ENCODE peak calls at places on chromosomes 13 and 19, in four cellular contexts. R, P, C and U are unnamed samples.

GRCh38 chr13:40376296-40376849 is 290.1 kb downstream of the FOXO1 start:
- DNase-seq in R (no peak), P (no peak), C (no peak), U (no peak)

GRCh38 chr13:99403458-99403971 is 96.3 kb upstream of the GPR183 start:
- DNase-seq in R (no peak), P (no peak), C (no peak), U (no peak)

GRCh38 chr19:4851551-4852290 is 15.7 kb downstream of the PLIN3 start:
- DNase-seq in R (no peak), P (no peak), C (peak), U (no peak)

GRCh38 chr13:24306632-24307031 is 2.7 kb upstream of the C1QTNF9 start:
- DNase-seq in R (peak), P (peak), C (no peak), U (peak)

GRCh38 chr13:20411638-20412342 is 113.9 kb downstream of the CRYL1 start:
- DNase-seq in R (no peak), P (no peak), C (no peak), U (no peak)

GRCh38 chr13:21996049-21996448 is 325.2 kb downstream of the FGF9 start:
- DNase-seq in R (no peak), P (no peak), C (no peak), U (no peak)

GRCh38 chr19:10811391-10812111 is 24.5 kb downstream of the TMED1 start:
- DNase-seq in R (no peak), P (no peak), C (no peak), U (no peak)

GRCh38 chr13:110475550-110476219 is 85.8 kb downstream of the RAB20 start:
- DNase-seq in R (no peak), P (no peak), C (no peak), U (no peak)

GRCh38 chr13:37729876-37730275 is 131.3 kb upstream of the POSTN start:
- DNase-seq in R (no peak), P (no peak), C (no peak), U (no peak)

GRCh38 chr19:15733895-15734294 is 3.9 kb upstream of the OR10H3 start:
- DNase-seq in R (no peak), P (no peak), C (no peak), U (no peak)

GRCh38 chr13:29918845-29919244 is 68.4 kb upstream of the UBL3 start:
- DNase-seq in R (peak), P (peak), C (no peak), U (peak)

GRCh38 chr19:56477429-56478338 is 539 bp upstream of the ZNF667 start:
- DNase-seq in R (peak), P (peak), C (peak), U (peak)

GRCh38 chr19:42132030-42132628 is at the start of gene POU2F2:
- DNase-seq in R (no peak), P (no peak), C (peak), U (no peak)

GRCh38 chr13:23578411-23579071 is 8.3 kb downstream of the TNFRSF19 start:
- DNase-seq in R (peak), P (no peak), C (peak), U (no peak)

GRCh38 chr19:34269968-34270621 is 15.7 kb downstream of the GARRE1 start:
- DNase-seq in R (peak), P (no peak), C (peak), U (no peak)

GRCh38 chr13:43388282-43389034 is 365.1 kb downstream of the DNAJC15 start:
- DNase-seq in R (no peak), P (no peak), C (no peak), U (no peak)

GRCh38 chr13:46211116-46211515 is 612 bp upstream of the LRRC63 start:
- DNase-seq in R (no peak), P (no peak), C (peak), U (no peak)

GRCh38 chr19:44943801-44944249 is 1.8 kb downstream of the APOC4 start:
- DNase-seq in R (no peak), P (no peak), C (peak), U (no peak)

GRCh38 chr13:31160857-31161582 is 684 bp downstream of the HSPH1 start:
- DNase-seq in R (peak), P (no peak), C (peak), U (no peak)

GRCh38 chr19:10769533-10770491 is 51.9 kb downstream of the DNM2 start:
- DNase-seq in R (no peak), P (no peak), C (peak), U (no peak)

GRCh38 chr19:12208221-12208620 is 45.3 kb downstream of the ZNF136 start:
- DNase-seq in R (no peak), P (no peak), C (no peak), U (no peak)

GRCh38 chr19:41426116-41426841 is 895 bp downstream of the B3GNT8 start:
- DNase-seq in R (no peak), P (no peak), C (peak), U (no peak)

GRCh38 chr19:2461751-2462634 is 5.2 kb upstream of the LMNB2 start:
- DNase-seq in R (peak), P (no peak), C (peak), U (no peak)

GRCh38 chr19:48548253-48548911 is 3.6 kb upstream of the SULT2B1 start:
- DNase-seq in R (no peak), P (no peak), C (no peak), U (no peak)

GRCh38 chr19:54172764-54173699 is at the start of gene TMC4:
- DNase-seq in R (no peak), P (no peak), C (no peak), U (no peak)

GRCh38 chr13:46367622-46368327 is 19.3 kb downstream of the RUBCNL start:
- DNase-seq in R (peak), P (no peak), C (no peak), U (no peak)

GRCh38 chr13:46761866-46762265 is 35.1 kb downstream of the ESD start:
- DNase-seq in R (no peak), P (no peak), C (no peak), U (no peak)

GRCh38 chr13:36819064-36819810 is at the start of gene RFXAP:
- DNase-seq in R (peak), P (no peak), C (peak), U (peak)

GRCh38 chr19:16041571-16042386 is 34.5 kb upstream of the TPM4 start:
- DNase-seq in R (peak), P (peak), C (peak), U (peak)

GRCh38 chr19:37902668-37903067 is 3.7 kb downstream of the WDR87 start:
- DNase-seq in R (peak), P (no peak), C (peak), U (peak)

GRCh38 chr13:103238441-103238840 is 172.2 kb upstream of the SLC10A2 start:
- DNase-seq in R (no peak), P (no peak), C (no peak), U (no peak)

GRCh38 chr13:103236213-103236612 is 170.0 kb upstream of the SLC10A2 start:
- DNase-seq in R (no peak), P (no peak), C (no peak), U (no peak)
- TF ChIP-seq CTCF in R (peak), P (no peak), C (no peak), U (no peak)

DNA sequence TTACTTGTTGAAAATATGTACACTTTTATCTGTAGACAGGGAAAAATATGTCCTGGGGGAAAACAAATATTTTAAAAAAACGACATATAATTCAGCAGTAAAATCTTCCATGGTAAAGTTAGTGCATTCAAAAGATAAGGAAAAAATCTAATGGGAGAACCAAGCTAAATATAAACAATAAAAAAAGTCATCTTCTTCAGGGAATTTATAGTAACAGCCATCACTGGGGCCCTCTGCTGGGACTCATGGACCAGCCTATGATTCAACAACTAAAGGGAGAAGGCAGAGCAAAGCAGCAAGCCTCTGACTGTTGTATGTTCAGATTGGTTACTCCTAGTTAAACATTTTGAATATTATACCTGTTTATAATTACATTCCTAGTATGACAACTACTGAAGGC is 93.0 kb downstream of the ITGBL1 start:
- DNase-seq in R (no peak), P (no peak), C (no peak), U (no peak)
- TF ChIP-seq CTCF in R (peak), P (no peak), C (no peak), U (peak)

DNA sequence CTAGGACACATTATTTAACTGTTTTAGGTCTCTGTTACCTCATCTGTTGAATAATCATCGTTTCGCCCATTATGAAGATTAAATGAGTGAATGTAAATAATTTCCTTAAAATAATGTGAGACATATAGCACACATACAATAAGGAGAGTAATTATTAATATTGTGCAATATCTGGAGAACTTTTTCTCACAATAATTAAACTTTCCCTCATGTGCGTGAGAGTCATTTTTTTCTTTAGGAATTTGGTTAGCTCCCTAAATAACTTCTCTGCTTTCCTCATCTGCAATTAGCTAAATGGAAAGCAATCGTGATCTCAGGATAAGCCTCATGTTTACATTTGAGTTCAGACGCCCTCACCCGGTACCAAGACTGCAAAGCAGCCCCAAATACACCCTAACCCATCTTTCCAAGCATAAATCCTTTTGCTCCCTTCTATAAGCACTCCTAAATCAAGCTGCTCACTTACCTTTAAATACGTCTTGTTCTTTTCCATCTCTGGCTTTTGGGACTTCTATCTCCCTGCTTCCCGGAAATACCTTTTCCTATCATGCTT is 78.8 kb downstream of the MZT1 start:
- DNase-seq in R (no peak), P (no peak), C (no peak), U (no peak)
- TF ChIP-seq CTCF in R (no peak), P (no peak), C (no peak), U (no peak)

DNA sequence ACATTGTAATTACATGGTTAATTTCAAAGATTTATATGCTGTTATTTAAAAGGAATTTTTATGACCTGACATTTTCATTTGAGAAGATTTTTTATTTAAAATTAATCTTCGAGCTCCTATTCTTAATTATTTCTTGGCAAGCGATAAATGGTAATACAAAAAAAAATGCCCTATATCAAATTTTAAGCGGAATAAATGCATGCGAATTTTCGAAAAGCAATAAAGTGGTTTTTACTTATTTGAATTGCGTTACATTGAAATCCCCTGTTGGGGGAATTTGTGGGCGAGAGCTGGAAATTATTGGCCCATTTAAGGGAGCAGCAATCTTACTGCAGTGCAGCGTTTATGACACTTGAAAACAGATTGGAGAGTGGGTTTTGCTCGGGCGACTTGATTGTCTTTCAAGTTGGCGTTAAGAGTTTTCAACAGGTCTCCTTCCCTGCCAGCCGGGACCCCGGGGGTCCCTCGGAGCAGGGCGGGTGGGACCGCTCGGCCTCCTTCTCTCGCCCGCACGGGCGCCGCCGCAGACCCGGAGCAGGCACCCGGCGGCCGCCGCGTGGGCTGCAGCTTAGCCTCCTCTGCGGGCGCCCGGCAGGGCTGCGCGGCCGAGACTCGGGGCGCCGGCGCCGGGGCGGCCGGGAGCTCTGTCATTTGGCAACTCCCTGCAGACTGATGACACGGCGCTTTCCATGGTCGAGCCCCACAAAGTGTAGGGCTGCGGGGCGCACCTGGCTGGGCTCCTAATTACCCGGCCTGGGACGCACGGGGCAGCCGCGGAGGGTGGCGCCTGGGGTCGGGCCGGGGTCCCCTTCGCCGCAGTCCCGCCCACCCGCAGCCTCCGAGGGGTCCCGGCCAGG is 255.1 kb upstream of the SOX21 start:
- DNase-seq in R (no peak), P (no peak), C (no peak), U (no peak)
- TF ChIP-seq CTCF in R (no peak), P (no peak), C (no peak), U (no peak)

GRCh38 chr19:496333-496634 is at the start of gene MADCAM1:
- DNase-seq in R (no peak), P (no peak), C (no peak), U (no peak)
- TF ChIP-seq CTCF in R (no peak), P (no peak), C (no peak), U (no peak)

DNA sequence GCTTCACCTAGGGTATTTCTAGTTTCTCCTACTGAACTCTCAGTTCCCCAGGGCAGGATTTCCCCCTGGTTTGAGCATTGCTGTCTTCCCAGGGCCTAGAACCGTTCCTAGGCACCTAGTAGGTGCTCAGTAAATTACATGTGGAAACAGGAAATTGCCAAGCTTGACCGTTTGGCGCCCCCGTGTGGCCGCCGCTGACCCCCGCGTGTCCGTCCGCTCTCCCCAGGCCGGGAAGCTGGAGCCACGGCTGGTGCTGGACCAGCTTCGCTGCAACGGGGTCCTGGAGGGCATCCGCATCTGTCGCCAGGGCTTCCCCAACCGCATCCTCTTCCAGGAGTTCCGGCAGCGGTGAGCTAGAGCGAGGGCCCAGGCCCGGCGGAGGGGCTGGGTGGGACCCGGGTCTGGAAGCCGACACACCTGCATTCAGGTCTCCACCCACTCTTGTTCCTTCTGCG is 55.5 kb downstream of the MYH14 start:
- DNase-seq in R (no peak), P (no peak), C (peak), U (no peak)
- TF ChIP-seq CTCF in R (no peak), P (peak), C (peak), U (peak)